ENCODE peak calls at places on chromosomes 7 and 10, in five cellular contexts. Z is GM10248, H is OCI-LY7, T is right lobe of liver, U is Caco-2. X is an unnamed sample.

GRCh38 chr7:29115753-29116152 is 30.6 kb downstream of the CPVL start:
- DNase-seq in U (no peak), T (no peak), H (no peak), Z (no peak), X (no peak)

GRCh38 chr7:113099284-113099919 is 12.8 kb upstream of the GPR85 start:
- DNase-seq in H (no peak), T (no peak), U (peak; percentile 54), Z (no peak), X (no peak)

GRCh38 chr7:112228632-112229031 is 22.1 kb downstream of the ZNF277 start:
- DNase-seq in T (no peak), H (no peak), U (no peak), Z (no peak), X (no peak)

GRCh38 chr10:34207350-34207749 is 607.7 kb downstream of the PARD3 start:
- DNase-seq in T (no peak), U (no peak), Z (no peak), H (no peak), X (no peak)

GRCh38 chr10:69800109-69800508 is 1.6 kb upstream of the COL13A1 start:
- DNase-seq in U (peak; percentile 81), Z (no peak), T (no peak), H (peak; percentile 18), X (no peak)

GRCh38 chr7:76292206-76292573 is 10.3 kb upstream of the HSPB1 start:
- DNase-seq in U (no peak), H (no peak), Z (no peak), T (no peak), X (no peak)

GRCh38 chr10:23371073-23371472 is 26.5 kb upstream of the C10orf67 start:
- DNase-seq in Z (no peak), T (no peak), H (no peak), U (no peak), X (no peak)

GRCh38 chr10:93334901-93335312 is 147.2 kb downstream of the MYOF start:
- DNase-seq in H (no peak), U (no peak), T (no peak), Z (no peak), X (no peak)

GRCh38 chr10:45464958-45465567 is 91.0 kb downstream of the ALOX5 start:
- DNase-seq in T (peak; percentile 83), H (peak; percentile 82), Z (peak; percentile 83), U (peak; percentile 75), X (peak; percentile 71)

GRCh38 chr10:70954373-70954772 is 66.0 kb upstream of the PCBD1 start:
- DNase-seq in H (no peak), U (no peak), Z (no peak), T (peak; percentile 15), X (no peak)

GRCh38 chr7:131600578-131600977 is 44.1 kb upstream of the PODXL start:
- DNase-seq in T (no peak), Z (no peak), U (peak; percentile 63), H (no peak), X (no peak)

GRCh38 chr7:140656548-140657515 is 15.9 kb upstream of the ADCK2 start:
- DNase-seq in T (no peak), H (peak; percentile 54), U (peak; percentile 53), Z (peak; percentile 75), X (peak; percentile 77)

GRCh38 chr10:73183882-73184281 is 16.0 kb downstream of the FAM149B1 start:
- DNase-seq in H (no peak), T (no peak), U (no peak), Z (no peak), X (no peak)

GRCh38 chr10:21993360-21994001 is 10.0 kb downstream of the DNAJC1 start:
- DNase-seq in H (peak; percentile 33), U (no peak), T (no peak), Z (peak; percentile 20), X (no peak)

GRCh38 chr10:22053048-22053447 is 49.5 kb upstream of the DNAJC1 start:
- DNase-seq in T (no peak), U (no peak), Z (no peak), H (no peak), X (no peak)

GRCh38 chr10:54133201-54133600 is 667.8 kb downstream of the PCDH15 start:
- DNase-seq in U (no peak), Z (no peak), H (no peak), T (no peak), X (no peak)

GRCh38 chr10:65570143-65571010 is 1355.5 kb upstream of the LRRTM3 start:
- DNase-seq in Z (no peak), H (no peak), U (peak; percentile 90), T (no peak), X (no peak)

GRCh38 chr7:137772748-137773147 is 74.0 kb downstream of the DGKI start:
- DNase-seq in U (no peak), H (no peak), T (no peak), Z (no peak), X (no peak)

GRCh38 chr10:74244097-74244685 is 93.2 kb downstream of the ADK start:
- DNase-seq in U (no peak), T (no peak), H (peak; percentile 63), Z (no peak), X (no peak)

GRCh38 chr7:2517678-2518077 is 1.9 kb upstream of the LFNG start:
- DNase-seq in T (no peak), U (no peak), Z (no peak), H (no peak), X (no peak)

GRCh38 chr10:128414568-128414967 is 288.3 kb upstream of the MKI67 start:
- DNase-seq in T (no peak), Z (no peak), U (no peak), H (no peak), X (no peak)

GRCh38 chr7:100367676-100368613 is 5.3 kb upstream of the PILRA start:
- DNase-seq in T (peak; percentile 55), U (no peak), H (peak; percentile 57), Z (no peak), X (peak; percentile 60)

GRCh38 chr10:116742367-116743265 is at the start of gene HSPA12A:
- DNase-seq in U (peak; percentile 62), H (no peak), T (peak; percentile 79), Z (peak; percentile 88), X (no peak)

GRCh38 chr7:149036676-149037075 is 8.4 kb upstream of the PDIA4 start:
- DNase-seq in H (no peak), U (no peak), Z (no peak), T (no peak), X (no peak)

GRCh38 chr7:80106498-80107113 is 28.0 kb upstream of the GNAI1 start:
- DNase-seq in U (no peak), T (no peak), H (no peak), Z (no peak), X (no peak)

GRCh38 chr7:144824360-144824759 is 11.5 kb downstream of the TPK1 start:
- DNase-seq in Z (no peak), H (no peak), T (no peak), U (no peak), X (no peak)

GRCh38 chr7:128405345-128406146 is 4.2 kb downstream of the IMPDH1 start:
- DNase-seq in U (no peak), T (peak; percentile 59), H (peak; percentile 74), Z (peak; percentile 85), X (no peak)

GRCh38 chr7:31935115-31935514 is 135.1 kb downstream of the PDE1C start:
- DNase-seq in U (no peak), H (no peak), T (no peak), Z (no peak), X (no peak)

GRCh38 chr10:97882142-97883091 is 32.8 kb downstream of the GOLGA7B start:
- DNase-seq in U (no peak), T (no peak), H (no peak), Z (no peak), X (no peak)

GRCh38 chr10:43963793-43964425 is 315.2 kb upstream of the ZNF32 start:
- DNase-seq in Z (no peak), U (peak; percentile 29), T (no peak), H (no peak), X (no peak)

GRCh38 chr7:141752634-141753033 is 11.3 kb upstream of the TAS2R3 start:
- DNase-seq in H (peak; percentile 13), Z (no peak), U (no peak), T (no peak), X (no peak)

GRCh38 chr7:30162622-30163124 is 27.9 kb downstream of the MTURN start:
- DNase-seq in Z (no peak), T (no peak), H (no peak), U (no peak), X (no peak)

GRCh38 chr7:100157334-100158228 is 942 bp downstream of the TRAPPC14 start:
- DNase-seq in T (peak; percentile 67), Z (peak; percentile 41), H (peak; percentile 45), U (peak; percentile 82), X (peak; percentile 62)

GRCh38 chr7:91973632-91974031 is 33.0 kb downstream of the AKAP9 start:
- DNase-seq in U (no peak), Z (no peak), H (no peak), T (no peak), X (no peak)

GRCh38 chr10:31095677-31096076 is 64.0 kb upstream of the ZNF438 start:
- DNase-seq in H (no peak), U (no peak), T (no peak), Z (no peak), X (no peak)

GRCh38 chr10:125084191-125085186 is 75.9 kb downstream of the CTBP2 start:
- DNase-seq in T (peak; percentile 92), Z (no peak), U (no peak), H (no peak), X (no peak)

GRCh38 chr10:86678999-86679792 is 10.9 kb downstream of the LDB3 start:
- DNase-seq in T (no peak), U (no peak), Z (peak; percentile 51), H (no peak), X (no peak)

GRCh38 chr7:46201966-46202365 is 280.9 kb upstream of the IGFBP3 start:
- DNase-seq in U (no peak), H (no peak), Z (no peak), T (no peak), X (no peak)

GRCh38 chr10:100827819-100828743 is 82.7 kb downstream of the PAX2 start:
- DNase-seq in U (peak; percentile 61), Z (peak; percentile 60), H (no peak), T (no peak), X (no peak)
- TF ChIP-seq CTCF in U (no peak), Z (peak; percentile 26), H (no peak), T (peak; percentile 5), X (no peak)

GRCh38 chr7:95357623-95358022 is 33.3 kb upstream of the PON1 start:
- DNase-seq in H (no peak), T (no peak), Z (no peak), U (no peak), X (no peak)
- TF ChIP-seq CTCF in H (no peak), T (no peak), Z (no peak), U (peak; percentile 18), X (no peak)

GRCh38 chr7:73578342-73579124 is at the start of gene TBL2:
- DNase-seq in H (peak; percentile 100), T (peak; percentile 99), U (peak; percentile 99), Z (peak; percentile 99), X (peak; percentile 99)
- TF ChIP-seq CTCF in H (peak; percentile 25), T (peak; percentile 15), U (no peak), Z (peak; percentile 20), X (peak; percentile 4)

GRCh38 chr10:68223535-68224165 is 8.3 kb downstream of the ATOH7 start:
- DNase-seq in U (peak; percentile 58), T (no peak), Z (no peak), H (peak; percentile 65), X (no peak)
- TF ChIP-seq CTCF in U (peak; percentile 33), T (no peak), Z (no peak), H (peak; percentile 51), X (no peak)